ENCODE peak calls at places on chromosomes 6 and 20, in ten cellular contexts. One of them, this sample, is unnamed.

GRCh38 chr6:40312213-40313015 is 274.8 kb downstream of the LRFN2 start:
- DNase-seq in bronchial epithelial cell: peak; percentile 64
- DNase-seq in Panc1: no peak
- DNase-seq in testis: no peak
- DNase-seq in body of pancreas: no peak
- DNase-seq in psoas muscle: no peak
- DNase-seq in A549: no peak
- DNase-seq in GM13976: no peak
- DNase-seq in tibial artery: no peak
- DNase-seq in breast epithelium: no peak
- DNase-seq in this sample: no peak

GRCh38 chr20:6828794-6829423 is 61.4 kb downstream of the BMP2 start:
- DNase-seq in testis: peak; percentile 87
- DNase-seq in body of pancreas: peak; percentile 79
- DNase-seq in psoas muscle: peak; percentile 55
- DNase-seq in breast epithelium: peak; percentile 27
- DNase-seq in A549: peak; percentile 63
- DNase-seq in tibial artery: no peak
- DNase-seq in bronchial epithelial cell: peak; percentile 71
- DNase-seq in GM13976: peak; percentile 35
- DNase-seq in Panc1: peak; percentile 42
- DNase-seq in this sample: peak; percentile 66

GRCh38 chr20:52936368-52936986 is 35.7 kb upstream of the TSHZ2 start:
- DNase-seq in body of pancreas: no peak
- DNase-seq in A549: no peak
- DNase-seq in bronchial epithelial cell: no peak
- DNase-seq in tibial artery: no peak
- DNase-seq in testis: no peak
- DNase-seq in Panc1: no peak
- DNase-seq in psoas muscle: no peak
- DNase-seq in GM13976: no peak
- DNase-seq in breast epithelium: no peak
- DNase-seq in this sample: no peak

GRCh38 chr6:127195833-127196232 is 70.8 kb upstream of the RNF146 start:
- DNase-seq in bronchial epithelial cell: no peak
- DNase-seq in A549: no peak
- DNase-seq in psoas muscle: no peak
- DNase-seq in testis: no peak
- DNase-seq in tibial artery: no peak
- DNase-seq in Panc1: no peak
- DNase-seq in breast epithelium: no peak
- DNase-seq in body of pancreas: no peak
- DNase-seq in GM13976: no peak
- DNase-seq in this sample: no peak

GRCh38 chr6:142301421-142302391 is at the start of gene ADGRG6:
- DNase-seq in Panc1: no peak
- DNase-seq in tibial artery: peak; percentile 67
- DNase-seq in bronchial epithelial cell: peak; percentile 47
- DNase-seq in psoas muscle: peak; percentile 56
- DNase-seq in breast epithelium: no peak
- DNase-seq in GM13976: peak; percentile 57
- DNase-seq in testis: peak; percentile 32
- DNase-seq in body of pancreas: peak; percentile 37
- DNase-seq in A549: peak; percentile 75
- DNase-seq in this sample: peak; percentile 49

GRCh38 chr6:17705428-17705777 is 1.3 kb downstream of the NUP153 start:
- DNase-seq in GM13976: peak; percentile 51
- DNase-seq in breast epithelium: peak; percentile 55
- DNase-seq in psoas muscle: no peak
- DNase-seq in tibial artery: peak; percentile 78
- DNase-seq in bronchial epithelial cell: peak; percentile 60
- DNase-seq in A549: peak; percentile 52
- DNase-seq in testis: no peak
- DNase-seq in body of pancreas: peak; percentile 70
- DNase-seq in Panc1: no peak
- DNase-seq in this sample: peak; percentile 86

GRCh38 chr6:84403545-84403944 is 176.1 kb upstream of the CEP162 start:
- DNase-seq in Panc1: no peak
- DNase-seq in breast epithelium: no peak
- DNase-seq in bronchial epithelial cell: no peak
- DNase-seq in testis: no peak
- DNase-seq in GM13976: no peak
- DNase-seq in A549: no peak
- DNase-seq in tibial artery: no peak
- DNase-seq in psoas muscle: no peak
- DNase-seq in body of pancreas: no peak
- DNase-seq in this sample: no peak

GRCh38 chr6:30037182-30037788 is 23.8 kb upstream of the POLR1H start:
- DNase-seq in body of pancreas: no peak
- DNase-seq in psoas muscle: no peak
- DNase-seq in A549: peak; percentile 16
- DNase-seq in Panc1: no peak
- DNase-seq in tibial artery: no peak
- DNase-seq in bronchial epithelial cell: peak; percentile 50
- DNase-seq in breast epithelium: no peak
- DNase-seq in GM13976: peak; percentile 39
- DNase-seq in testis: no peak
- DNase-seq in this sample: no peak

GRCh38 chr6:148304976-148305375 is 37.7 kb upstream of the SASH1 start:
- DNase-seq in testis: no peak
- DNase-seq in psoas muscle: no peak
- DNase-seq in A549: no peak
- DNase-seq in tibial artery: no peak
- DNase-seq in bronchial epithelial cell: no peak
- DNase-seq in breast epithelium: no peak
- DNase-seq in body of pancreas: no peak
- DNase-seq in GM13976: no peak
- DNase-seq in Panc1: no peak
- DNase-seq in this sample: peak; percentile 76

GRCh38 chr6:18329781-18330180 is 57.4 kb upstream of the RNF144B start:
- DNase-seq in Panc1: no peak
- DNase-seq in bronchial epithelial cell: no peak
- DNase-seq in breast epithelium: no peak
- DNase-seq in testis: no peak
- DNase-seq in tibial artery: no peak
- DNase-seq in body of pancreas: no peak
- DNase-seq in A549: no peak
- DNase-seq in GM13976: no peak
- DNase-seq in psoas muscle: no peak
- DNase-seq in this sample: no peak

GRCh38 chr6:164693934-164694333 is 615.5 kb downstream of the C6orf118 start:
- DNase-seq in A549: no peak
- DNase-seq in testis: no peak
- DNase-seq in GM13976: no peak
- DNase-seq in psoas muscle: no peak
- DNase-seq in tibial artery: no peak
- DNase-seq in Panc1: no peak
- DNase-seq in breast epithelium: no peak
- DNase-seq in body of pancreas: no peak
- DNase-seq in bronchial epithelial cell: no peak
- DNase-seq in this sample: no peak

GRCh38 chr6:96624957-96625356 is 62.0 kb downstream of the FHL5 start:
- DNase-seq in psoas muscle: no peak
- DNase-seq in testis: no peak
- DNase-seq in bronchial epithelial cell: no peak
- DNase-seq in body of pancreas: no peak
- DNase-seq in Panc1: no peak
- DNase-seq in tibial artery: no peak
- DNase-seq in GM13976: no peak
- DNase-seq in A549: no peak
- DNase-seq in breast epithelium: no peak
- DNase-seq in this sample: no peak

GRCh38 chr6:54981276-54981609 is 134.7 kb downstream of the FAM83B start:
- DNase-seq in breast epithelium: no peak
- DNase-seq in body of pancreas: no peak
- DNase-seq in testis: no peak
- DNase-seq in tibial artery: no peak
- DNase-seq in Panc1: no peak
- DNase-seq in A549: no peak
- DNase-seq in GM13976: no peak
- DNase-seq in bronchial epithelial cell: no peak
- DNase-seq in psoas muscle: no peak
- DNase-seq in this sample: peak; percentile 68

GRCh38 chr6:54980511-54981275 is 134.1 kb downstream of the FAM83B start:
- DNase-seq in breast epithelium: no peak
- DNase-seq in body of pancreas: no peak
- DNase-seq in A549: no peak
- DNase-seq in GM13976: no peak
- DNase-seq in Panc1: no peak
- DNase-seq in testis: no peak
- DNase-seq in tibial artery: no peak
- DNase-seq in psoas muscle: no peak
- DNase-seq in bronchial epithelial cell: peak; percentile 85
- DNase-seq in this sample: peak; percentile 18

DNA sequence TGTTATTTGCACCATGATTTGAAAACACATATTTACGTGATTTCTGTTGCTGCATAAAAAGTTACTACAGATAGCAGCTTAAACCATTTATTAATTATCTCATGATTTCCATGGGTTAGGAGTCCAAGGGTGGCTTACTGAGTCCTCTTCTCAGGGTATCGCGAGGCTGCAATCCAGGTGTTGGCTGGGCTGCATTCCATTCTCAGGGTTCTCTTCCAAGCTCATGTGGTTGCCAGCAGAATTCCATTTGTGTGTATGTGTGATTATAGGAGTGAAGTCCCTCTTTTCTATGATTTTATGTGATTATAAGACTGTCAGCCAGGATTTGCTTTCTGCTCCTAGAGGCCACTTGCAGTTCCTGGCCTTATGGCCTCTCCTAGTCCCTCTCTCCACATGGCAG is 135.1 kb downstream of the FAM83B start:
- DNase-seq in Panc1: no peak
- DNase-seq in tibial artery: no peak
- DNase-seq in GM13976: no peak
- DNase-seq in breast epithelium: no peak
- DNase-seq in bronchial epithelial cell: no peak
- DNase-seq in A549: no peak
- DNase-seq in body of pancreas: no peak
- DNase-seq in psoas muscle: no peak
- DNase-seq in testis: no peak
- DNase-seq in this sample: peak; percentile 23
- TF ChIP-seq CTCF in Panc1: no peak
- TF ChIP-seq CTCF in tibial artery: no peak
- TF ChIP-seq CTCF in GM13976: no peak
- TF ChIP-seq CTCF in breast epithelium: no peak
- TF ChIP-seq CTCF in bronchial epithelial cell: no peak
- TF ChIP-seq CTCF in A549: no peak
- TF ChIP-seq CTCF in body of pancreas: no peak
- TF ChIP-seq CTCF in psoas muscle: no peak
- TF ChIP-seq CTCF in testis: no peak
- TF ChIP-seq CTCF in this sample: no peak

DNA sequence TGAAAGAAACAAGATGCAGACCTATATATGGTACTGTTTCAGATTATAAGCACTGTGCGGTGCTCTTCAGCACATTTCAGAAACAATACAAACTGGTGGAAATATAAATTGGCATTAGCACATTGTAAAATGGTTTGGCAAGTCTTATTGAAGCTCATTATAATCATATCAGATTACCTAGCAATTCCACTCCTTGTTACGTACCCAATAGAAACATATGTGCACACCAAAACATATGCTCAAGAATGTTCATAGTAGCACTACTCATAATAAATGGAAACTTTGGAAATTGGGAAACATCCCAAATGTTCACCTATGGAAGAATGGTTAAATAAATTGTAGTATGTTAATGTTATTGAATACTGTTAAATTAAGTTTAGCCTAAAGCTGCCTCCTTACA is 54.9 kb upstream of the PLEKHG1 start:
- DNase-seq in bronchial epithelial cell: no peak
- DNase-seq in GM13976: no peak
- DNase-seq in body of pancreas: no peak
- DNase-seq in tibial artery: no peak
- DNase-seq in Panc1: no peak
- DNase-seq in breast epithelium: no peak
- DNase-seq in A549: no peak
- DNase-seq in psoas muscle: no peak
- DNase-seq in testis: no peak
- DNase-seq in this sample: no peak
- TF ChIP-seq CTCF in bronchial epithelial cell: no peak
- TF ChIP-seq CTCF in GM13976: no peak
- TF ChIP-seq CTCF in body of pancreas: no peak
- TF ChIP-seq CTCF in tibial artery: no peak
- TF ChIP-seq CTCF in Panc1: no peak
- TF ChIP-seq CTCF in breast epithelium: no peak
- TF ChIP-seq CTCF in A549: no peak
- TF ChIP-seq CTCF in psoas muscle: no peak
- TF ChIP-seq CTCF in testis: no peak
- TF ChIP-seq CTCF in this sample: no peak

GRCh38 chr6:21426841-21427490 is 166.6 kb upstream of the SOX4 start:
- DNase-seq in Panc1: no peak
- DNase-seq in GM13976: no peak
- DNase-seq in A549: peak; percentile 2
- DNase-seq in breast epithelium: no peak
- DNase-seq in testis: no peak
- DNase-seq in psoas muscle: no peak
- DNase-seq in bronchial epithelial cell: peak; percentile 33
- DNase-seq in tibial artery: no peak
- DNase-seq in body of pancreas: no peak
- DNase-seq in this sample: no peak
- TF ChIP-seq CTCF in Panc1: no peak
- TF ChIP-seq CTCF in GM13976: no peak
- TF ChIP-seq CTCF in A549: no peak
- TF ChIP-seq CTCF in breast epithelium: no peak
- TF ChIP-seq CTCF in testis: no peak
- TF ChIP-seq CTCF in psoas muscle: no peak
- TF ChIP-seq CTCF in bronchial epithelial cell: no peak
- TF ChIP-seq CTCF in tibial artery: no peak
- TF ChIP-seq CTCF in body of pancreas: no peak
- TF ChIP-seq CTCF in this sample: no peak

GRCh38 chr6:44126320-44127149 is 717 bp downstream of the MRPL14 start:
- DNase-seq in body of pancreas: peak; percentile 54
- DNase-seq in breast epithelium: peak; percentile 25
- DNase-seq in tibial artery: peak; percentile 74
- DNase-seq in Panc1: no peak
- DNase-seq in A549: peak; percentile 22
- DNase-seq in GM13976: peak; percentile 83
- DNase-seq in psoas muscle: peak; percentile 82
- DNase-seq in testis: peak; percentile 59
- DNase-seq in bronchial epithelial cell: peak; percentile 75
- DNase-seq in this sample: peak; percentile 61

GRCh38 chr6:44127186-44128019 is at the start of the genes MRPL14 and TMEM63B:
- DNase-seq in A549: peak; percentile 83
- DNase-seq in psoas muscle: peak; percentile 95
- DNase-seq in breast epithelium: peak; percentile 75
- DNase-seq in Panc1: no peak
- DNase-seq in testis: peak; percentile 87
- DNase-seq in body of pancreas: peak; percentile 87
- DNase-seq in GM13976: peak; percentile 99
- DNase-seq in bronchial epithelial cell: peak; percentile 47
- DNase-seq in tibial artery: peak; percentile 93
- DNase-seq in this sample: peak; percentile 89

GRCh38 chr6:44129841-44130322 is 2.5 kb downstream of the TMEM63B start:
- DNase-seq in testis: peak; percentile 75
- DNase-seq in body of pancreas: no peak
- DNase-seq in Panc1: no peak
- DNase-seq in bronchial epithelial cell: no peak
- DNase-seq in GM13976: no peak
- DNase-seq in tibial artery: no peak
- DNase-seq in psoas muscle: no peak
- DNase-seq in A549: no peak
- DNase-seq in breast epithelium: no peak
- DNase-seq in this sample: no peak

GRCh38 chr6:44131880-44132279 is 4.5 kb downstream of the TMEM63B start:
- DNase-seq in Panc1: no peak
- DNase-seq in GM13976: no peak
- DNase-seq in testis: no peak
- DNase-seq in bronchial epithelial cell: peak; percentile 22
- DNase-seq in tibial artery: no peak
- DNase-seq in body of pancreas: no peak
- DNase-seq in A549: no peak
- DNase-seq in psoas muscle: no peak
- DNase-seq in breast epithelium: no peak
- DNase-seq in this sample: no peak

GRCh38 chr6:44128020-44128917 is 915 bp downstream of the TMEM63B start:
- DNase-seq in tibial artery: peak; percentile 79
- DNase-seq in A549: no peak
- DNase-seq in breast epithelium: peak; percentile 33
- DNase-seq in Panc1: no peak
- DNase-seq in bronchial epithelial cell: peak; percentile 78
- DNase-seq in body of pancreas: peak; percentile 41
- DNase-seq in GM13976: peak; percentile 73
- DNase-seq in psoas muscle: peak; percentile 74
- DNase-seq in testis: peak; percentile 62
- DNase-seq in this sample: no peak
- TF ChIP-seq CTCF in tibial artery: peak; percentile 43
- TF ChIP-seq CTCF in A549: no peak
- TF ChIP-seq CTCF in breast epithelium: no peak
- TF ChIP-seq CTCF in Panc1: no peak
- TF ChIP-seq CTCF in bronchial epithelial cell: peak; percentile 1
- TF ChIP-seq CTCF in body of pancreas: peak; percentile 36
- TF ChIP-seq CTCF in GM13976: peak; percentile 30
- TF ChIP-seq CTCF in psoas muscle: peak; percentile 19
- TF ChIP-seq CTCF in testis: no peak
- TF ChIP-seq CTCF in this sample: peak; percentile 4

This sample was measured in foreskin fibroblast.